ENCODE peak calls at places on chromosomes 13 and 19, in eight cellular contexts. One of them, this sample, is unnamed.
A peak's percentile ranks its signal among the peaks of the same experiment; 100 is the strongest.

GRCh38 chr19:8446055-8446709 is 1.4 kb downstream of the HNRNPM start:
- DNase-seq in CD8-positive, alpha-beta memory T cell: no peak
- DNase-seq in NCI-H2081 treated with DMSO at 0.1 percent for 48 hours: no peak
- DNase-seq in non-pigmented ciliary epithelial cell: no peak
- DNase-seq in effector CD4-positive, alpha-beta T cell: no peak
- DNase-seq in cortex of kidney: no peak
- DNase-seq in iPS-NIHi11: no peak
- DNase-seq in GM10248: no peak
- DNase-seq in this sample: no peak

GRCh38 chr13:43763143-43763759 is 23.5 kb downstream of the ENOX1 start:
- DNase-seq in CD8-positive, alpha-beta memory T cell: no peak
- DNase-seq in NCI-H2081 treated with DMSO at 0.1 percent for 48 hours: no peak
- DNase-seq in non-pigmented ciliary epithelial cell: no peak
- DNase-seq in effector CD4-positive, alpha-beta T cell: no peak
- DNase-seq in cortex of kidney: no peak
- DNase-seq in iPS-NIHi11: no peak
- DNase-seq in GM10248: no peak
- DNase-seq in this sample: no peak

GRCh38 chr13:43942301-43942700 is 62.6 kb downstream of the LACC1 start:
- DNase-seq in CD8-positive, alpha-beta memory T cell: no peak
- DNase-seq in NCI-H2081 treated with DMSO at 0.1 percent for 48 hours: no peak
- DNase-seq in non-pigmented ciliary epithelial cell: peak; percentile 4
- DNase-seq in effector CD4-positive, alpha-beta T cell: no peak
- DNase-seq in cortex of kidney: no peak
- DNase-seq in iPS-NIHi11: no peak
- DNase-seq in GM10248: no peak
- DNase-seq in this sample: no peak

GRCh38 chr13:51212808-51213728 is 9.1 kb upstream of the FAM124A start:
- DNase-seq in CD8-positive, alpha-beta memory T cell: no peak
- DNase-seq in NCI-H2081 treated with DMSO at 0.1 percent for 48 hours: no peak
- DNase-seq in non-pigmented ciliary epithelial cell: no peak
- DNase-seq in effector CD4-positive, alpha-beta T cell: no peak
- DNase-seq in cortex of kidney: no peak
- DNase-seq in iPS-NIHi11: no peak
- DNase-seq in GM10248: no peak
- DNase-seq in this sample: no peak

GRCh38 chr19:16702123-16702522 is 17.5 kb upstream of the NWD1 start:
- DNase-seq in CD8-positive, alpha-beta memory T cell: no peak
- DNase-seq in NCI-H2081 treated with DMSO at 0.1 percent for 48 hours: no peak
- DNase-seq in non-pigmented ciliary epithelial cell: peak; percentile 38
- DNase-seq in effector CD4-positive, alpha-beta T cell: no peak
- DNase-seq in cortex of kidney: no peak
- DNase-seq in iPS-NIHi11: no peak
- DNase-seq in GM10248: no peak
- DNase-seq in this sample: no peak

GRCh38 chr13:51643114-51643881 is 59.0 kb downstream of the WDFY2 start:
- DNase-seq in CD8-positive, alpha-beta memory T cell: no peak
- DNase-seq in NCI-H2081 treated with DMSO at 0.1 percent for 48 hours: no peak
- DNase-seq in non-pigmented ciliary epithelial cell: peak; percentile 84
- DNase-seq in effector CD4-positive, alpha-beta T cell: no peak
- DNase-seq in cortex of kidney: no peak
- DNase-seq in iPS-NIHi11: no peak
- DNase-seq in GM10248: no peak
- DNase-seq in this sample: no peak

GRCh38 chr19:48329167-48329891 is 4.0 kb downstream of the EMP3 start:
- DNase-seq in CD8-positive, alpha-beta memory T cell: peak; percentile 62
- DNase-seq in NCI-H2081 treated with DMSO at 0.1 percent for 48 hours: no peak
- DNase-seq in non-pigmented ciliary epithelial cell: no peak
- DNase-seq in effector CD4-positive, alpha-beta T cell: peak; percentile 42
- DNase-seq in cortex of kidney: no peak
- DNase-seq in iPS-NIHi11: no peak
- DNase-seq in GM10248: no peak
- DNase-seq in this sample: no peak

GRCh38 chr13:20378721-20379120 is 146.6 kb upstream of the GJB6 start:
- DNase-seq in CD8-positive, alpha-beta memory T cell: no peak
- DNase-seq in NCI-H2081 treated with DMSO at 0.1 percent for 48 hours: no peak
- DNase-seq in non-pigmented ciliary epithelial cell: no peak
- DNase-seq in effector CD4-positive, alpha-beta T cell: no peak
- DNase-seq in cortex of kidney: no peak
- DNase-seq in iPS-NIHi11: no peak
- DNase-seq in GM10248: no peak
- DNase-seq in this sample: no peak

GRCh38 chr13:38641164-38641948 is 45.5 kb upstream of the FREM2 start:
- DNase-seq in CD8-positive, alpha-beta memory T cell: no peak
- DNase-seq in NCI-H2081 treated with DMSO at 0.1 percent for 48 hours: no peak
- DNase-seq in non-pigmented ciliary epithelial cell: no peak
- DNase-seq in effector CD4-positive, alpha-beta T cell: no peak
- DNase-seq in cortex of kidney: no peak
- DNase-seq in iPS-NIHi11: no peak
- DNase-seq in GM10248: no peak
- DNase-seq in this sample: no peak

GRCh38 chr19:13164370-13165090 is 14.3 kb downstream of the IER2 start:
- DNase-seq in CD8-positive, alpha-beta memory T cell: peak; percentile 64
- DNase-seq in NCI-H2081 treated with DMSO at 0.1 percent for 48 hours: no peak
- DNase-seq in non-pigmented ciliary epithelial cell: no peak
- DNase-seq in effector CD4-positive, alpha-beta T cell: peak; percentile 44
- DNase-seq in cortex of kidney: no peak
- DNase-seq in iPS-NIHi11: peak; percentile 66
- DNase-seq in GM10248: no peak
- DNase-seq in this sample: no peak

GRCh38 chr19:6568010-6568411 is 22.9 kb downstream of the CD70 start:
- DNase-seq in CD8-positive, alpha-beta memory T cell: no peak
- DNase-seq in NCI-H2081 treated with DMSO at 0.1 percent for 48 hours: no peak
- DNase-seq in non-pigmented ciliary epithelial cell: no peak
- DNase-seq in effector CD4-positive, alpha-beta T cell: no peak
- DNase-seq in cortex of kidney: no peak
- DNase-seq in iPS-NIHi11: no peak
- DNase-seq in GM10248: no peak
- DNase-seq in this sample: no peak

GRCh38 chr19:29567366-29567915 is 38.6 kb upstream of the POP4 start:
- DNase-seq in CD8-positive, alpha-beta memory T cell: no peak
- DNase-seq in NCI-H2081 treated with DMSO at 0.1 percent for 48 hours: no peak
- DNase-seq in non-pigmented ciliary epithelial cell: no peak
- DNase-seq in effector CD4-positive, alpha-beta T cell: no peak
- DNase-seq in cortex of kidney: no peak
- DNase-seq in iPS-NIHi11: no peak
- DNase-seq in GM10248: no peak
- DNase-seq in this sample: no peak

This sample was measured in Panc1.